ENCODE peak calls at places on chromosome 12, in eight cellular contexts. B is cardiac fibroblast; O is activated T-cell treated with anti-CD3 and anti-CD28 coated beads for 48 hours; C is stromal cell of bone marrow; M is GM12865; D is stimulated activated CD8-positive, alpha-beta memory T cell treated with anti-CD3 and anti-CD28 coated beads, Interleukin-7, amount 100 ng/mL, for 24 hours; K is T-helper 17 cell; N is RWPE1. L is an unnamed sample.

GRCh38 chr12:92457458-92458195 is 245.2 kb upstream of the PLEKHG7 start:
- DNase-seq in B (no peak), O (no peak), C (no peak), M (no peak), D (no peak), K (no peak), N (no peak), L (no peak)

GRCh38 chr12:114092981-114093380 is 126.9 kb upstream of the RBM19 start:
- DNase-seq in B (no peak), O (no peak), C (no peak), M (no peak), D (no peak), K (no peak), N (no peak), L (no peak)

GRCh38 chr12:46553266-46553665 is 180.7 kb upstream of the SLC38A2 start:
- DNase-seq in B (peak), O (no peak), C (peak), M (no peak), D (no peak), K (no peak), N (no peak), L (no peak)

GRCh38 chr12:122467983-122468382 is 32.7 kb downstream of the ZCCHC8 start:
- DNase-seq in B (no peak), O (no peak), C (no peak), M (no peak), D (no peak), K (no peak), N (peak), L (no peak)

GRCh38 chr12:78271546-78271945 is 440.9 kb downstream of the NAV3 start:
- DNase-seq in B (peak), O (no peak), C (peak), M (no peak), D (no peak), K (no peak), N (no peak), L (no peak)

GRCh38 chr12:99810718-99811593 is 163.4 kb downstream of the GARIN6 start:
- DNase-seq in B (peak), O (no peak), C (peak), M (peak), D (no peak), K (no peak), N (no peak), L (no peak)

GRCh38 chr12:129848921-129849320 is 54.9 kb downstream of the TMEM132D start:
- DNase-seq in B (no peak), O (no peak), C (no peak), M (no peak), D (no peak), K (no peak), N (no peak), L (no peak)

GRCh38 chr12:69732088-69732487 is 6.6 kb upstream of the RAB3IP start:
- DNase-seq in B (no peak), O (no peak), C (no peak), M (no peak), D (no peak), K (no peak), N (peak), L (no peak)

GRCh38 chr12:5480218-5480952 is 48.5 kb downstream of the NTF3 start:
- DNase-seq in B (no peak), O (no peak), C (no peak), M (no peak), D (no peak), K (no peak), N (no peak), L (peak)

GRCh38 chr12:31228811-31229792 is 96.8 kb downstream of the SINHCAF start:
- DNase-seq in B (no peak), O (no peak), C (no peak), M (no peak), D (no peak), K (no peak), N (no peak), L (no peak)

GRCh38 chr12:57846285-57846576 is 298 bp downstream of the CTDSP2 start:
- DNase-seq in B (no peak), O (no peak), C (no peak), M (no peak), D (no peak), K (no peak), N (peak), L (no peak)

GRCh38 chr12:59820594-59821011 is 224.8 kb downstream of the SLC16A7 start:
- DNase-seq in B (no peak), O (no peak), C (no peak), M (no peak), D (no peak), K (no peak), N (no peak), L (no peak)

GRCh38 chr12:112017041-112017440 is 3.8 kb downstream of the ERP29 start:
- DNase-seq in B (no peak), O (no peak), C (no peak), M (no peak), D (no peak), K (no peak), N (no peak), L (no peak)

GRCh38 chr12:43579240-43579639 is 27.2 kb upstream of the ADAMTS20 start:
- DNase-seq in B (no peak), O (no peak), C (no peak), M (no peak), D (no peak), K (no peak), N (no peak), L (no peak)

GRCh38 chr12:3863756-3864155 is 9.4 kb downstream of the PARP11 start:
- DNase-seq in B (no peak), O (no peak), C (no peak), M (no peak), D (no peak), K (no peak), N (no peak), L (no peak)

GRCh38 chr12:95837240-95838038 is 21.3 kb upstream of the SNRPF start:
- DNase-seq in B (no peak), O (no peak), C (no peak), M (no peak), D (no peak), K (no peak), N (no peak), L (no peak)

GRCh38 chr12:131829351-131829794 is 1.2 kb downstream of the MMP17 start:
- DNase-seq in B (peak), O (no peak), C (no peak), M (no peak), D (no peak), K (no peak), N (no peak), L (no peak)